ENCODE peak calls at places on chromosomes 11 and 22, in five cellular contexts. One of them, this sample, is unnamed.

GRCh38 chr11:124970925-124971324 is 16.9 kb downstream of the CCDC15 start:
- DNase-seq in mesothelial cell of epicardium: no peak
- DNase-seq in choroid plexus epithelial cell: peak; percentile 73
- DNase-seq in Caco-2: no peak
- DNase-seq in Peyer's patch: no peak
- DNase-seq in this sample: no peak

GRCh38 chr11:96744697-96745096 is 354.9 kb downstream of the JRKL start:
- DNase-seq in mesothelial cell of epicardium: no peak
- DNase-seq in choroid plexus epithelial cell: peak; percentile 7
- DNase-seq in Caco-2: no peak
- DNase-seq in Peyer's patch: no peak
- DNase-seq in this sample: no peak

GRCh38 chr11:61787928-61788491 is 4.4 kb downstream of the TMEM258 start:
- DNase-seq in mesothelial cell of epicardium: no peak
- DNase-seq in choroid plexus epithelial cell: peak; percentile 90
- DNase-seq in Caco-2: peak; percentile 77
- DNase-seq in Peyer's patch: peak; percentile 60
- DNase-seq in this sample: no peak

GRCh38 chr11:14202263-14203173 is 156.5 kb downstream of the RRAS2 start:
- DNase-seq in mesothelial cell of epicardium: no peak
- DNase-seq in choroid plexus epithelial cell: no peak
- DNase-seq in Caco-2: no peak
- DNase-seq in Peyer's patch: no peak
- DNase-seq in this sample: no peak

GRCh38 chr11:74014880-74015279 is 6.0 kb upstream of the UCP3 start:
- DNase-seq in mesothelial cell of epicardium: no peak
- DNase-seq in choroid plexus epithelial cell: no peak
- DNase-seq in Caco-2: no peak
- DNase-seq in Peyer's patch: no peak
- DNase-seq in this sample: no peak

GRCh38 chr22:47165338-47165931 is 403.0 kb downstream of the TBC1D22A start:
- DNase-seq in mesothelial cell of epicardium: peak; percentile 3
- DNase-seq in choroid plexus epithelial cell: no peak
- DNase-seq in Caco-2: peak; percentile 12
- DNase-seq in Peyer's patch: peak; percentile 36
- DNase-seq in this sample: no peak

GRCh38 chr11:124301482-124301881 is 12.3 kb downstream of the OR8D1 start:
- DNase-seq in mesothelial cell of epicardium: no peak
- DNase-seq in choroid plexus epithelial cell: peak; percentile 81
- DNase-seq in Caco-2: no peak
- DNase-seq in Peyer's patch: no peak
- DNase-seq in this sample: no peak

GRCh38 chr11:117180661-117181585 is 2.4 kb downstream of the SIDT2 start:
- DNase-seq in mesothelial cell of epicardium: no peak
- DNase-seq in choroid plexus epithelial cell: peak; percentile 88
- DNase-seq in Caco-2: peak; percentile 71
- DNase-seq in Peyer's patch: peak; percentile 90
- DNase-seq in this sample: no peak

GRCh38 chr11:106491751-106492150 is 414.3 kb downstream of the AASDHPPT start:
- DNase-seq in mesothelial cell of epicardium: no peak
- DNase-seq in choroid plexus epithelial cell: no peak
- DNase-seq in Caco-2: no peak
- DNase-seq in Peyer's patch: no peak
- DNase-seq in this sample: no peak

GRCh38 chr11:60164550-60165075 is 18.3 kb downstream of the MS4A6A start:
- DNase-seq in mesothelial cell of epicardium: no peak
- DNase-seq in choroid plexus epithelial cell: no peak
- DNase-seq in Caco-2: no peak
- DNase-seq in Peyer's patch: no peak
- DNase-seq in this sample: no peak

GRCh38 chr11:60748821-60749220 is 7.8 kb upstream of the MS4A15 start:
- DNase-seq in mesothelial cell of epicardium: no peak
- DNase-seq in choroid plexus epithelial cell: no peak
- DNase-seq in Caco-2: no peak
- DNase-seq in Peyer's patch: no peak
- DNase-seq in this sample: no peak

GRCh38 chr22:46959369-46959768 is 196.9 kb downstream of the TBC1D22A start:
- DNase-seq in mesothelial cell of epicardium: no peak
- DNase-seq in choroid plexus epithelial cell: no peak
- DNase-seq in Caco-2: no peak
- DNase-seq in Peyer's patch: no peak
- DNase-seq in this sample: no peak

DNA sequence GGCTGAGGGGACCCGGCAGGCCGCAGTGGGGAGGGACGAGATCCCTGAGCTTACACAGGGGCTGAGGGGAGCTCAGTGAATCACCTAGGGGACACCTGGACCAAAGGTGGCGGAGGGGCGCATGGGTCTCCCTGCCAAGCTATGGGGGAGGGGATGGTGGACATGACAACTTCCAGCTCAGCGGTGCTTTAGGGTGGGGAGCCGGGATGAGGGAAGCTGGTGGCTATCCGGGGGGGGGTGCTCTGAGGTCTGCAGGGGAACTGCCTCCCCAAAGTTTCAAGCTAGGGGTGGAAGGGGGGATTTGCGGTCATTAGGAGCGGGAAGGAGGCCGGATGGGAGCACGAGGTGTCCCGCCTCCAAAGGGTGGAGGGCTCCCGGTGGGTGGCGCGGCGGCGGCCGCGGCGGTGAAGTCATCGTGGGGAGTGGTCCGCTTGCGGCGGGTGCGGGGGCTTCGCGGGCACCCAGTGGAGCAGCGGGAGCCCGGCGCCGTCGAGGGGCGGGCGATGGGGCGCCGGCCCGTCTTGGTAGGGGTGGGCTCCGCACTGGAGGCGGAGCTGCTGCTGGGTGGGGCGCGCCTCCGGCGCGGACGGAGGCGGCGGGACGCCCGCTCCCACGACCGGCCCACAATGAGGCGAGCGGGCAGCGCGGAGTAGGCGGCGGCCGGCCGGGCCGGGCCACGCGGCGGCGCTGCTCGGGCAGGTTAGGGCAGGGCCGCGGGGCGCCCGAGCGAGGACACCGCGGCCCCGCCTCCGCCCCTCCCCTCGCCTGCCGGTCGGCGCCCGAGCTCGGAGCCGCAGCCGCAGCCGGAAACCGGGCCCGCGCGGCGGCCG is at the start of gene MICALL1:
- DNase-seq in mesothelial cell of epicardium: peak; percentile 44
- DNase-seq in choroid plexus epithelial cell: peak; percentile 73
- DNase-seq in Caco-2: peak; percentile 68
- DNase-seq in Peyer's patch: peak; percentile 88
- DNase-seq in this sample: peak; percentile 81
- TF ChIP-seq CTCF in mesothelial cell of epicardium: no peak
- TF ChIP-seq CTCF in choroid plexus epithelial cell: no peak
- TF ChIP-seq CTCF in Caco-2: no peak
- TF ChIP-seq CTCF in Peyer's patch: peak; percentile 71
- TF ChIP-seq CTCF in this sample: no peak

GRCh38 chr11:47642099-47642855 is at the start of gene MTCH2:
- DNase-seq in mesothelial cell of epicardium: peak; percentile 91
- DNase-seq in choroid plexus epithelial cell: peak; percentile 98
- DNase-seq in Caco-2: peak; percentile 97
- DNase-seq in Peyer's patch: peak; percentile 98
- DNase-seq in this sample: peak; percentile 95
- TF ChIP-seq CTCF in mesothelial cell of epicardium: no peak
- TF ChIP-seq CTCF in choroid plexus epithelial cell: no peak
- TF ChIP-seq CTCF in Caco-2: no peak
- TF ChIP-seq CTCF in Peyer's patch: peak; percentile 60
- TF ChIP-seq CTCF in this sample: no peak

GRCh38 chr22:45298934-45299505 is 10.7 kb upstream of the FAM118A start:
- DNase-seq in mesothelial cell of epicardium: no peak
- DNase-seq in choroid plexus epithelial cell: no peak
- DNase-seq in Caco-2: no peak
- DNase-seq in Peyer's patch: no peak
- DNase-seq in this sample: no peak

GRCh38 chr22:45296628-45297297 is 12.0 kb downstream of the UPK3A start:
- DNase-seq in mesothelial cell of epicardium: no peak
- DNase-seq in choroid plexus epithelial cell: no peak
- DNase-seq in Caco-2: no peak
- DNase-seq in Peyer's patch: peak; percentile 72
- DNase-seq in this sample: no peak

GRCh38 chr22:45294030-45294429 is 9.3 kb downstream of the UPK3A start:
- DNase-seq in mesothelial cell of epicardium: no peak
- DNase-seq in choroid plexus epithelial cell: no peak
- DNase-seq in Caco-2: no peak
- DNase-seq in Peyer's patch: no peak
- DNase-seq in this sample: no peak

GRCh38 chr22:45292675-45293402 is 8.1 kb downstream of the UPK3A start:
- DNase-seq in mesothelial cell of epicardium: no peak
- DNase-seq in choroid plexus epithelial cell: no peak
- DNase-seq in Caco-2: no peak
- DNase-seq in Peyer's patch: no peak
- DNase-seq in this sample: no peak

DNA sequence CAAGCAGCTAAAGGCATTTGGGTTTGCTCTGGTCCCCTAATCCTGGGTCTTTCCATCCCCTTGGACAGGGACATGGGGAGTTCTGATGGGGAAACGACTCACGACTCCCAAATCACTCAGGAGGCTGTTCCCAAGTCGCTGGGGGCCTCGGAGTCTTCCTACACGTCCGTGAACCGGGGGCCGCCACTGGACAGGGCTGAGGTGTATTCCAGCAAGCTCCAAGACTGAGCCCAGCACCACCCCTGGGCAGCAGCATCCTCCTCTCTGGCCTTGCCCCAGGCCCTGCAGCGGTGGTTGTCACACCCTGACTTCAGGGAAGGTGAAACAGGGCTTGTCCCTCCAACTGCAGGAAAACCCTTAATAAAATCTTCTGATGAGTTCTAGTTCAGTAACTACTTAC is 10.7 kb downstream of the UPK3A start:
- DNase-seq in mesothelial cell of epicardium: no peak
- DNase-seq in choroid plexus epithelial cell: no peak
- DNase-seq in Caco-2: no peak
- DNase-seq in Peyer's patch: no peak
- DNase-seq in this sample: no peak
- TF ChIP-seq CTCF in mesothelial cell of epicardium: no peak
- TF ChIP-seq CTCF in choroid plexus epithelial cell: no peak
- TF ChIP-seq CTCF in Caco-2: no peak
- TF ChIP-seq CTCF in Peyer's patch: no peak
- TF ChIP-seq CTCF in this sample: no peak

DNA sequence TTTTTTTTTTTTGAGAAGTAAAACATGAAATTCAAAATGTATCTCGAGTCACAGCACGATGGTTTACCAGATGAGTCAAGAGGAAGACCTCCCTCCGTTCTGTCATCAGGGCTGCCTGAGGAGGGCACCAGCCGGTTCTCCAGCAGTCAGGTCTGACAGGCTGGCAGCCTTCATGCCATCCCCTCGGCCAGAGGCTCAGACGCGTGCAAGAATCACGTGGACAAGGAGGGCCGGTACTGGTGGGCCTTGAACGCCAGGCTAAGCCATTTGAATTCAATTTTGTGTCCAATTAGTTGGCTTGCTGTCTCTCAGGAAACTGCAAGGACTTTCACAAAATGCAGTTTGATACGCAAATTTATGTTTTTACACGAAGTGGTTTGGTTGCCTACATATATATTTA is 1412.1 kb downstream of the BRD1 start:
- DNase-seq in mesothelial cell of epicardium: no peak
- DNase-seq in choroid plexus epithelial cell: no peak
- DNase-seq in Caco-2: no peak
- DNase-seq in Peyer's patch: peak; percentile 13
- DNase-seq in this sample: no peak
- TF ChIP-seq CTCF in mesothelial cell of epicardium: no peak
- TF ChIP-seq CTCF in choroid plexus epithelial cell: no peak
- TF ChIP-seq CTCF in Caco-2: no peak
- TF ChIP-seq CTCF in Peyer's patch: no peak
- TF ChIP-seq CTCF in this sample: no peak

DNA sequence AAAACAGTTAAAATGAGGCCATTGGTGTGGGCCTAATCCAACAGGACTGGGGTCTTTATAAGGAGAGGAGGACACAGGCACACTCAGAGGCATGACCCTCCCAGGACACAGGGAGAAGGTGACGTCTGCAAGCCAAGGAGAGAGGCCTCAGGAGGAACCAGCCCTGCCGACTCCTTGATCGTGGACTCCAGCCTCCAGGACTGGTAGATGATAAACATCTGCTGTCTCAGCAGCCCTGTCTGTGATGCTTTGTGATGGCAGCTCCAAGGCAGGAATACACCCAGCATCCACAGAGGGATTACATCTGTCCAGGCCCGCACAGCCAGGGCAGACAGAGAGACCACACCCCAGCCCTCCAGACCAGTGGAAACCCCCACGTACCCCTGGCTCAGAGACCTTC is 18.4 kb downstream of the CDKN1C start:
- DNase-seq in mesothelial cell of epicardium: no peak
- DNase-seq in choroid plexus epithelial cell: no peak
- DNase-seq in Caco-2: no peak
- DNase-seq in Peyer's patch: no peak
- DNase-seq in this sample: no peak
- TF ChIP-seq CTCF in mesothelial cell of epicardium: no peak
- TF ChIP-seq CTCF in choroid plexus epithelial cell: no peak
- TF ChIP-seq CTCF in Caco-2: no peak
- TF ChIP-seq CTCF in Peyer's patch: no peak
- TF ChIP-seq CTCF in this sample: no peak

GRCh38 chr11:24496371-24496727 is 504 bp upstream of the LUZP2 start:
- DNase-seq in mesothelial cell of epicardium: no peak
- DNase-seq in choroid plexus epithelial cell: peak; percentile 27
- DNase-seq in Caco-2: no peak
- DNase-seq in Peyer's patch: no peak
- DNase-seq in this sample: no peak

GRCh38 chr11:24502425-24502824 is 5.6 kb downstream of the LUZP2 start:
- DNase-seq in mesothelial cell of epicardium: no peak
- DNase-seq in choroid plexus epithelial cell: no peak
- DNase-seq in Caco-2: no peak
- DNase-seq in Peyer's patch: no peak
- DNase-seq in this sample: no peak

GRCh38 chr11:24496728-24497396 is at the start of gene LUZP2:
- DNase-seq in mesothelial cell of epicardium: peak; percentile 40
- DNase-seq in choroid plexus epithelial cell: peak; percentile 37
- DNase-seq in Caco-2: no peak
- DNase-seq in Peyer's patch: no peak
- DNase-seq in this sample: no peak
- TF ChIP-seq CTCF in mesothelial cell of epicardium: no peak
- TF ChIP-seq CTCF in choroid plexus epithelial cell: peak; percentile 31
- TF ChIP-seq CTCF in Caco-2: no peak
- TF ChIP-seq CTCF in Peyer's patch: no peak
- TF ChIP-seq CTCF in this sample: no peak

DNA sequence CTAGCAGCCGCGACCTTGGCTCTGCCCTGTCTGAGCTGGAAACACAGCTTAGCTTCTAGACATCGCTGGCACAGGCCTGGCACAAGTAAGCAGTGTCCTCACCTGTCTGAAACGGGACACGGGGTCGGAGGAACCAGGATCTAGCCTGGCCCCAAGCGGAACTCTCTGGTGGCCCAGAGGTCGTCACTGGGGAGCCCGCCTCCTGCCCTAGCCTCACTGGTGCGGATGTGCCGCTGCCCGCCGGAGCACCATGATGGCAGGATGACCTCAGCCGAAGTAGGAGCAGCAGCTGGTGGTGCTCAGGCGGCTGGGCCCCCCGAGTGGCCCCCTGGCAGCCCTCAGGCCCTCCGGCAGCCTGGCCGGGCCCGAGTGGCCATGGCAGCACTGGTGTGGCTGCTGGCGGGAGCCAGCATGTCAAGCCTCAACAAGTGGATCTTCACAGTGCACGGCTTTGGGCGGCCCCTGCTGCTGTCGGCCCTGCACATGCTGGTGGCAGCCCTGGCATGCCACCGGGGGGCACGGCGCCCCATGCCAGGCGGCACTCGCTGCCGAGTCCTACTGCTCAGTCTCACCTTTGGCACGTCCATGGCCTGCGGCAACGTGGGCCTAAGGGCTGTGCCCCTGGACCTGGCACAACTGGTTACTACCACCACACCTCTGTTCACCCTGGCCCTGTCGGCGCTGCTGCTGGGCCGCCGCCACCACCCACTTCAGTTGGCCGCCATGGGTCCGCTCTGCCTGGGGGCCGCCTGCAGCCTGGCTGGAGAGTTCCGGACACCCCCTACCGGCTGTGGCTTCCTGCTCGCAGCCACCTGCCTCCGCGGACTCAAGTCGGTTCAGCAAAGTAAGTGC is 871 bp downstream of the SLC35E4 start:
- DNase-seq in mesothelial cell of epicardium: no peak
- DNase-seq in choroid plexus epithelial cell: no peak
- DNase-seq in Caco-2: no peak
- DNase-seq in Peyer's patch: peak; percentile 52
- DNase-seq in this sample: peak; percentile 22
- TF ChIP-seq CTCF in mesothelial cell of epicardium: no peak
- TF ChIP-seq CTCF in choroid plexus epithelial cell: no peak
- TF ChIP-seq CTCF in Caco-2: no peak
- TF ChIP-seq CTCF in Peyer's patch: no peak
- TF ChIP-seq CTCF in this sample: no peak